ENCODE peak calls at places on chromosomes 6 and 20, in eight cellular contexts. One of them, this sample, is unnamed.

GRCh38 chr6:86193821-86194220 is 551.1 kb upstream of the SYNCRIP start:
- DNase-seq in SK-N-MC: no peak
- DNase-seq in AG09319: no peak
- DNase-seq in astrocyte of the spinal cord: no peak
- DNase-seq in anterior cingulate cortex: no peak
- DNase-seq in activated T-cell treated with anti-CD3 and anti-CD28 coated beads, Interleukin-2, amount 50 U/mL, for 72 hours: no peak
- DNase-seq in gastrocnemius medialis: no peak
- DNase-seq in activated naive CD4-positive, alpha-beta T cell treated with anti-CD3 and anti-CD28 coated beads, Interleukin-2, amount 50 U/mL, for 72 hours: no peak
- DNase-seq in this sample: no peak

GRCh38 chr6:166508726-166509125 is 77.8 kb downstream of the RAMACL start:
- DNase-seq in SK-N-MC: no peak
- DNase-seq in AG09319: no peak
- DNase-seq in astrocyte of the spinal cord: no peak
- DNase-seq in anterior cingulate cortex: no peak
- DNase-seq in activated T-cell treated with anti-CD3 and anti-CD28 coated beads, Interleukin-2, amount 50 U/mL, for 72 hours: no peak
- DNase-seq in gastrocnemius medialis: no peak
- DNase-seq in activated naive CD4-positive, alpha-beta T cell treated with anti-CD3 and anti-CD28 coated beads, Interleukin-2, amount 50 U/mL, for 72 hours: no peak
- DNase-seq in this sample: no peak

GRCh38 chr20:50467618-50468373 is 42.4 kb upstream of the PTPN1 start:
- DNase-seq in SK-N-MC: no peak
- DNase-seq in AG09319: no peak
- DNase-seq in astrocyte of the spinal cord: peak
- DNase-seq in anterior cingulate cortex: peak
- DNase-seq in activated T-cell treated with anti-CD3 and anti-CD28 coated beads, Interleukin-2, amount 50 U/mL, for 72 hours: peak
- DNase-seq in gastrocnemius medialis: no peak
- DNase-seq in activated naive CD4-positive, alpha-beta T cell treated with anti-CD3 and anti-CD28 coated beads, Interleukin-2, amount 50 U/mL, for 72 hours: no peak
- DNase-seq in this sample: peak

GRCh38 chr6:135796884-135797283 is 54.6 kb upstream of the PDE7B start:
- DNase-seq in SK-N-MC: no peak
- DNase-seq in AG09319: no peak
- DNase-seq in astrocyte of the spinal cord: no peak
- DNase-seq in anterior cingulate cortex: no peak
- DNase-seq in activated T-cell treated with anti-CD3 and anti-CD28 coated beads, Interleukin-2, amount 50 U/mL, for 72 hours: no peak
- DNase-seq in gastrocnemius medialis: no peak
- DNase-seq in activated naive CD4-positive, alpha-beta T cell treated with anti-CD3 and anti-CD28 coated beads, Interleukin-2, amount 50 U/mL, for 72 hours: no peak
- DNase-seq in this sample: no peak

GRCh38 chr20:44309763-44310663 is 989 bp downstream of the FITM2 start:
- DNase-seq in SK-N-MC: no peak
- DNase-seq in AG09319: peak
- DNase-seq in astrocyte of the spinal cord: peak
- DNase-seq in anterior cingulate cortex: peak
- DNase-seq in activated T-cell treated with anti-CD3 and anti-CD28 coated beads, Interleukin-2, amount 50 U/mL, for 72 hours: no peak
- DNase-seq in gastrocnemius medialis: peak
- DNase-seq in activated naive CD4-positive, alpha-beta T cell treated with anti-CD3 and anti-CD28 coated beads, Interleukin-2, amount 50 U/mL, for 72 hours: no peak
- DNase-seq in this sample: no peak

GRCh38 chr6:35725721-35726438 is 11.0 kb upstream of the ARMC12 start:
- DNase-seq in SK-N-MC: no peak
- DNase-seq in AG09319: no peak
- DNase-seq in astrocyte of the spinal cord: peak
- DNase-seq in anterior cingulate cortex: peak
- DNase-seq in activated T-cell treated with anti-CD3 and anti-CD28 coated beads, Interleukin-2, amount 50 U/mL, for 72 hours: no peak
- DNase-seq in gastrocnemius medialis: peak
- DNase-seq in activated naive CD4-positive, alpha-beta T cell treated with anti-CD3 and anti-CD28 coated beads, Interleukin-2, amount 50 U/mL, for 72 hours: no peak
- DNase-seq in this sample: peak

GRCh38 chr20:44532248-44532980 is 10.5 kb upstream of the SERINC3 start:
- DNase-seq in SK-N-MC: no peak
- DNase-seq in AG09319: no peak
- DNase-seq in astrocyte of the spinal cord: no peak
- DNase-seq in anterior cingulate cortex: no peak
- DNase-seq in activated T-cell treated with anti-CD3 and anti-CD28 coated beads, Interleukin-2, amount 50 U/mL, for 72 hours: no peak
- DNase-seq in gastrocnemius medialis: no peak
- DNase-seq in activated naive CD4-positive, alpha-beta T cell treated with anti-CD3 and anti-CD28 coated beads, Interleukin-2, amount 50 U/mL, for 72 hours: no peak
- DNase-seq in this sample: no peak

GRCh38 chr6:44696099-44696498 is 308.6 kb downstream of the CDC5L start:
- DNase-seq in SK-N-MC: no peak
- DNase-seq in AG09319: peak
- DNase-seq in astrocyte of the spinal cord: peak
- DNase-seq in anterior cingulate cortex: no peak
- DNase-seq in activated T-cell treated with anti-CD3 and anti-CD28 coated beads, Interleukin-2, amount 50 U/mL, for 72 hours: no peak
- DNase-seq in gastrocnemius medialis: no peak
- DNase-seq in activated naive CD4-positive, alpha-beta T cell treated with anti-CD3 and anti-CD28 coated beads, Interleukin-2, amount 50 U/mL, for 72 hours: no peak
- DNase-seq in this sample: no peak

GRCh38 chr6:12545837-12546658 is 170.5 kb upstream of the PHACTR1 start:
- DNase-seq in SK-N-MC: no peak
- DNase-seq in AG09319: no peak
- DNase-seq in astrocyte of the spinal cord: peak
- DNase-seq in anterior cingulate cortex: no peak
- DNase-seq in activated T-cell treated with anti-CD3 and anti-CD28 coated beads, Interleukin-2, amount 50 U/mL, for 72 hours: no peak
- DNase-seq in gastrocnemius medialis: no peak
- DNase-seq in activated naive CD4-positive, alpha-beta T cell treated with anti-CD3 and anti-CD28 coated beads, Interleukin-2, amount 50 U/mL, for 72 hours: no peak
- DNase-seq in this sample: no peak

GRCh38 chr6:166572370-166573261 is 13.9 kb downstream of the RAMACL start:
- DNase-seq in SK-N-MC: no peak
- DNase-seq in AG09319: no peak
- DNase-seq in astrocyte of the spinal cord: peak
- DNase-seq in anterior cingulate cortex: no peak
- DNase-seq in activated T-cell treated with anti-CD3 and anti-CD28 coated beads, Interleukin-2, amount 50 U/mL, for 72 hours: no peak
- DNase-seq in gastrocnemius medialis: no peak
- DNase-seq in activated naive CD4-positive, alpha-beta T cell treated with anti-CD3 and anti-CD28 coated beads, Interleukin-2, amount 50 U/mL, for 72 hours: no peak
- DNase-seq in this sample: no peak

GRCh38 chr20:8427419-8428065 is 295.5 kb downstream of the PLCB1 start:
- DNase-seq in SK-N-MC: no peak
- DNase-seq in AG09319: no peak
- DNase-seq in astrocyte of the spinal cord: no peak
- DNase-seq in anterior cingulate cortex: no peak
- DNase-seq in activated T-cell treated with anti-CD3 and anti-CD28 coated beads, Interleukin-2, amount 50 U/mL, for 72 hours: no peak
- DNase-seq in gastrocnemius medialis: no peak
- DNase-seq in activated naive CD4-positive, alpha-beta T cell treated with anti-CD3 and anti-CD28 coated beads, Interleukin-2, amount 50 U/mL, for 72 hours: no peak
- DNase-seq in this sample: no peak

GRCh38 chr6:49527315-49527714 is 23.2 kb upstream of the C6orf141 start:
- DNase-seq in SK-N-MC: no peak
- DNase-seq in AG09319: no peak
- DNase-seq in astrocyte of the spinal cord: no peak
- DNase-seq in anterior cingulate cortex: no peak
- DNase-seq in activated T-cell treated with anti-CD3 and anti-CD28 coated beads, Interleukin-2, amount 50 U/mL, for 72 hours: no peak
- DNase-seq in gastrocnemius medialis: no peak
- DNase-seq in activated naive CD4-positive, alpha-beta T cell treated with anti-CD3 and anti-CD28 coated beads, Interleukin-2, amount 50 U/mL, for 72 hours: no peak
- DNase-seq in this sample: no peak

GRCh38 chr6:117591405-117591804 is 10.9 kb downstream of the GOPC start:
- DNase-seq in SK-N-MC: no peak
- DNase-seq in AG09319: no peak
- DNase-seq in astrocyte of the spinal cord: no peak
- DNase-seq in anterior cingulate cortex: no peak
- DNase-seq in activated T-cell treated with anti-CD3 and anti-CD28 coated beads, Interleukin-2, amount 50 U/mL, for 72 hours: no peak
- DNase-seq in gastrocnemius medialis: no peak
- DNase-seq in activated naive CD4-positive, alpha-beta T cell treated with anti-CD3 and anti-CD28 coated beads, Interleukin-2, amount 50 U/mL, for 72 hours: no peak
- DNase-seq in this sample: no peak

GRCh38 chr20:60447703-60448102 is 489.5 kb downstream of the CDH26 start:
- DNase-seq in SK-N-MC: no peak
- DNase-seq in AG09319: no peak
- DNase-seq in astrocyte of the spinal cord: no peak
- DNase-seq in anterior cingulate cortex: no peak
- DNase-seq in activated T-cell treated with anti-CD3 and anti-CD28 coated beads, Interleukin-2, amount 50 U/mL, for 72 hours: no peak
- DNase-seq in gastrocnemius medialis: no peak
- DNase-seq in activated naive CD4-positive, alpha-beta T cell treated with anti-CD3 and anti-CD28 coated beads, Interleukin-2, amount 50 U/mL, for 72 hours: no peak
- DNase-seq in this sample: no peak

GRCh38 chr6:110338820-110339470 is 19.2 kb downstream of the METTL24 start:
- DNase-seq in SK-N-MC: no peak
- DNase-seq in AG09319: no peak
- DNase-seq in astrocyte of the spinal cord: no peak
- DNase-seq in anterior cingulate cortex: no peak
- DNase-seq in activated T-cell treated with anti-CD3 and anti-CD28 coated beads, Interleukin-2, amount 50 U/mL, for 72 hours: no peak
- DNase-seq in gastrocnemius medialis: no peak
- DNase-seq in activated naive CD4-positive, alpha-beta T cell treated with anti-CD3 and anti-CD28 coated beads, Interleukin-2, amount 50 U/mL, for 72 hours: no peak
- DNase-seq in this sample: no peak

GRCh38 chr20:7980332-7981046 is 39.1 kb downstream of the TMX4 start:
- DNase-seq in SK-N-MC: no peak
- DNase-seq in AG09319: peak
- DNase-seq in astrocyte of the spinal cord: peak
- DNase-seq in anterior cingulate cortex: no peak
- DNase-seq in activated T-cell treated with anti-CD3 and anti-CD28 coated beads, Interleukin-2, amount 50 U/mL, for 72 hours: peak
- DNase-seq in gastrocnemius medialis: no peak
- DNase-seq in activated naive CD4-positive, alpha-beta T cell treated with anti-CD3 and anti-CD28 coated beads, Interleukin-2, amount 50 U/mL, for 72 hours: no peak
- DNase-seq in this sample: no peak

GRCh38 chr6:63731946-63732735 is 96.5 kb downstream of the PHF3 start:
- DNase-seq in SK-N-MC: no peak
- DNase-seq in AG09319: no peak
- DNase-seq in astrocyte of the spinal cord: peak
- DNase-seq in anterior cingulate cortex: no peak
- DNase-seq in activated T-cell treated with anti-CD3 and anti-CD28 coated beads, Interleukin-2, amount 50 U/mL, for 72 hours: no peak
- DNase-seq in gastrocnemius medialis: no peak
- DNase-seq in activated naive CD4-positive, alpha-beta T cell treated with anti-CD3 and anti-CD28 coated beads, Interleukin-2, amount 50 U/mL, for 72 hours: no peak
- DNase-seq in this sample: no peak

GRCh38 chr6:135451617-135452190 is 45.8 kb downstream of the AHI1 start:
- DNase-seq in SK-N-MC: peak
- DNase-seq in AG09319: no peak
- DNase-seq in astrocyte of the spinal cord: peak
- DNase-seq in anterior cingulate cortex: no peak
- DNase-seq in activated T-cell treated with anti-CD3 and anti-CD28 coated beads, Interleukin-2, amount 50 U/mL, for 72 hours: no peak
- DNase-seq in gastrocnemius medialis: no peak
- DNase-seq in activated naive CD4-positive, alpha-beta T cell treated with anti-CD3 and anti-CD28 coated beads, Interleukin-2, amount 50 U/mL, for 72 hours: no peak
- DNase-seq in this sample: no peak

GRCh38 chr6:47345761-47346160 is 36.1 kb upstream of the TNFRSF21 start:
- DNase-seq in SK-N-MC: no peak
- DNase-seq in AG09319: no peak
- DNase-seq in astrocyte of the spinal cord: no peak
- DNase-seq in anterior cingulate cortex: no peak
- DNase-seq in activated T-cell treated with anti-CD3 and anti-CD28 coated beads, Interleukin-2, amount 50 U/mL, for 72 hours: no peak
- DNase-seq in gastrocnemius medialis: no peak
- DNase-seq in activated naive CD4-positive, alpha-beta T cell treated with anti-CD3 and anti-CD28 coated beads, Interleukin-2, amount 50 U/mL, for 72 hours: no peak
- DNase-seq in this sample: no peak

GRCh38 chr6:87945966-87946365 is 101.7 kb upstream of the SPACA1 start:
- DNase-seq in SK-N-MC: no peak
- DNase-seq in AG09319: no peak
- DNase-seq in astrocyte of the spinal cord: no peak
- DNase-seq in anterior cingulate cortex: peak
- DNase-seq in activated T-cell treated with anti-CD3 and anti-CD28 coated beads, Interleukin-2, amount 50 U/mL, for 72 hours: no peak
- DNase-seq in gastrocnemius medialis: no peak
- DNase-seq in activated naive CD4-positive, alpha-beta T cell treated with anti-CD3 and anti-CD28 coated beads, Interleukin-2, amount 50 U/mL, for 72 hours: no peak
- DNase-seq in this sample: peak

GRCh38 chr6:163634514-163635171 is 220.1 kb downstream of the QKI start:
- DNase-seq in SK-N-MC: no peak
- DNase-seq in AG09319: no peak
- DNase-seq in astrocyte of the spinal cord: no peak
- DNase-seq in anterior cingulate cortex: no peak
- DNase-seq in activated T-cell treated with anti-CD3 and anti-CD28 coated beads, Interleukin-2, amount 50 U/mL, for 72 hours: no peak
- DNase-seq in gastrocnemius medialis: no peak
- DNase-seq in activated naive CD4-positive, alpha-beta T cell treated with anti-CD3 and anti-CD28 coated beads, Interleukin-2, amount 50 U/mL, for 72 hours: no peak
- DNase-seq in this sample: no peak

GRCh38 chr6:133923938-133924593 is 29.0 kb upstream of the TBPL1 start:
- DNase-seq in SK-N-MC: peak
- DNase-seq in AG09319: peak
- DNase-seq in astrocyte of the spinal cord: peak
- DNase-seq in anterior cingulate cortex: peak
- DNase-seq in activated T-cell treated with anti-CD3 and anti-CD28 coated beads, Interleukin-2, amount 50 U/mL, for 72 hours: peak
- DNase-seq in gastrocnemius medialis: peak
- DNase-seq in activated naive CD4-positive, alpha-beta T cell treated with anti-CD3 and anti-CD28 coated beads, Interleukin-2, amount 50 U/mL, for 72 hours: no peak
- DNase-seq in this sample: peak

GRCh38 chr6:33730611-33731010 is 16.1 kb downstream of the IP6K3 start:
- DNase-seq in SK-N-MC: no peak
- DNase-seq in AG09319: no peak
- DNase-seq in astrocyte of the spinal cord: no peak
- DNase-seq in anterior cingulate cortex: no peak
- DNase-seq in activated T-cell treated with anti-CD3 and anti-CD28 coated beads, Interleukin-2, amount 50 U/mL, for 72 hours: no peak
- DNase-seq in gastrocnemius medialis: peak
- DNase-seq in activated naive CD4-positive, alpha-beta T cell treated with anti-CD3 and anti-CD28 coated beads, Interleukin-2, amount 50 U/mL, for 72 hours: no peak
- DNase-seq in this sample: no peak

GRCh38 chr6:121334299-121335104 is at the start of gene TBC1D32:
- DNase-seq in SK-N-MC: peak
- DNase-seq in AG09319: peak
- DNase-seq in astrocyte of the spinal cord: peak
- DNase-seq in anterior cingulate cortex: peak
- DNase-seq in activated T-cell treated with anti-CD3 and anti-CD28 coated beads, Interleukin-2, amount 50 U/mL, for 72 hours: peak
- DNase-seq in gastrocnemius medialis: peak
- DNase-seq in activated naive CD4-positive, alpha-beta T cell treated with anti-CD3 and anti-CD28 coated beads, Interleukin-2, amount 50 U/mL, for 72 hours: peak
- DNase-seq in this sample: peak

GRCh38 chr6:14728396-14729024 is 517.4 kb upstream of the JARID2 start:
- DNase-seq in SK-N-MC: no peak
- DNase-seq in AG09319: no peak
- DNase-seq in astrocyte of the spinal cord: no peak
- DNase-seq in anterior cingulate cortex: no peak
- DNase-seq in activated T-cell treated with anti-CD3 and anti-CD28 coated beads, Interleukin-2, amount 50 U/mL, for 72 hours: no peak
- DNase-seq in gastrocnemius medialis: no peak
- DNase-seq in activated naive CD4-positive, alpha-beta T cell treated with anti-CD3 and anti-CD28 coated beads, Interleukin-2, amount 50 U/mL, for 72 hours: no peak
- DNase-seq in this sample: no peak

GRCh38 chr6:54074109-54074508 is 37.1 kb upstream of the MLIP start:
- DNase-seq in SK-N-MC: no peak
- DNase-seq in AG09319: no peak
- DNase-seq in astrocyte of the spinal cord: no peak
- DNase-seq in anterior cingulate cortex: no peak
- DNase-seq in activated T-cell treated with anti-CD3 and anti-CD28 coated beads, Interleukin-2, amount 50 U/mL, for 72 hours: no peak
- DNase-seq in gastrocnemius medialis: no peak
- DNase-seq in activated naive CD4-positive, alpha-beta T cell treated with anti-CD3 and anti-CD28 coated beads, Interleukin-2, amount 50 U/mL, for 72 hours: no peak
- DNase-seq in this sample: no peak

GRCh38 chr6:125203395-125203794 is 49.8 kb downstream of the TPD52L1 start:
- DNase-seq in SK-N-MC: no peak
- DNase-seq in AG09319: no peak
- DNase-seq in astrocyte of the spinal cord: no peak
- DNase-seq in anterior cingulate cortex: no peak
- DNase-seq in activated T-cell treated with anti-CD3 and anti-CD28 coated beads, Interleukin-2, amount 50 U/mL, for 72 hours: no peak
- DNase-seq in gastrocnemius medialis: no peak
- DNase-seq in activated naive CD4-positive, alpha-beta T cell treated with anti-CD3 and anti-CD28 coated beads, Interleukin-2, amount 50 U/mL, for 72 hours: no peak
- DNase-seq in this sample: no peak

GRCh38 chr20:36541227-36542018 is at the start of gene MYL9:
- DNase-seq in SK-N-MC: no peak
- DNase-seq in AG09319: peak
- DNase-seq in astrocyte of the spinal cord: peak
- DNase-seq in anterior cingulate cortex: no peak
- DNase-seq in activated T-cell treated with anti-CD3 and anti-CD28 coated beads, Interleukin-2, amount 50 U/mL, for 72 hours: peak
- DNase-seq in gastrocnemius medialis: peak
- DNase-seq in activated naive CD4-positive, alpha-beta T cell treated with anti-CD3 and anti-CD28 coated beads, Interleukin-2, amount 50 U/mL, for 72 hours: no peak
- DNase-seq in this sample: no peak

GRCh38 chr6:114707081-114707480 is 364.3 kb upstream of the HS3ST5 start:
- DNase-seq in SK-N-MC: no peak
- DNase-seq in AG09319: no peak
- DNase-seq in astrocyte of the spinal cord: no peak
- DNase-seq in anterior cingulate cortex: no peak
- DNase-seq in activated T-cell treated with anti-CD3 and anti-CD28 coated beads, Interleukin-2, amount 50 U/mL, for 72 hours: no peak
- DNase-seq in gastrocnemius medialis: no peak
- DNase-seq in activated naive CD4-positive, alpha-beta T cell treated with anti-CD3 and anti-CD28 coated beads, Interleukin-2, amount 50 U/mL, for 72 hours: no peak
- DNase-seq in this sample: no peak

GRCh38 chr6:75852721-75853120 is 103.7 kb downstream of the MYO6 start:
- DNase-seq in SK-N-MC: no peak
- DNase-seq in AG09319: no peak
- DNase-seq in astrocyte of the spinal cord: peak
- DNase-seq in anterior cingulate cortex: no peak
- DNase-seq in activated T-cell treated with anti-CD3 and anti-CD28 coated beads, Interleukin-2, amount 50 U/mL, for 72 hours: no peak
- DNase-seq in gastrocnemius medialis: no peak
- DNase-seq in activated naive CD4-positive, alpha-beta T cell treated with anti-CD3 and anti-CD28 coated beads, Interleukin-2, amount 50 U/mL, for 72 hours: no peak
- DNase-seq in this sample: no peak

GRCh38 chr6:112287836-112288235 is 33.5 kb upstream of the LAMA4 start:
- DNase-seq in SK-N-MC: no peak
- DNase-seq in AG09319: no peak
- DNase-seq in astrocyte of the spinal cord: no peak
- DNase-seq in anterior cingulate cortex: no peak
- DNase-seq in activated T-cell treated with anti-CD3 and anti-CD28 coated beads, Interleukin-2, amount 50 U/mL, for 72 hours: no peak
- DNase-seq in gastrocnemius medialis: no peak
- DNase-seq in activated naive CD4-positive, alpha-beta T cell treated with anti-CD3 and anti-CD28 coated beads, Interleukin-2, amount 50 U/mL, for 72 hours: no peak
- DNase-seq in this sample: no peak

GRCh38 chr6:142822882-142823578 is 121.9 kb downstream of the HIVEP2 start:
- DNase-seq in SK-N-MC: no peak
- DNase-seq in AG09319: no peak
- DNase-seq in astrocyte of the spinal cord: no peak
- DNase-seq in anterior cingulate cortex: no peak
- DNase-seq in activated T-cell treated with anti-CD3 and anti-CD28 coated beads, Interleukin-2, amount 50 U/mL, for 72 hours: peak
- DNase-seq in gastrocnemius medialis: no peak
- DNase-seq in activated naive CD4-positive, alpha-beta T cell treated with anti-CD3 and anti-CD28 coated beads, Interleukin-2, amount 50 U/mL, for 72 hours: no peak
- DNase-seq in this sample: no peak